ENCODE peak calls at places on chromosomes 1 and 21, in ten cellular contexts. P is GM06990; L is type B pancreatic cell; R is Ammon's horn; H is stimulated activated CD8-positive, alpha-beta memory T cell treated with anti-CD3 and anti-CD28 coated beads, Interleukin-7, amount 100 ng/mL, for 1 hour; Y is glomerular endothelial cell; U is GM19239; E is mesendoderm; Z is HEK293T; G is nucleus accumbens. C is an unnamed sample.

GRCh38 chr1:152189657-152190442 is 30.8 kb upstream of the RPTN start:
- DNase-seq in P (peak; percentile 11), L (no peak), R (peak; percentile 61), H (peak; percentile 21), Y (peak; percentile 41), U (peak; percentile 46), E (peak; percentile 65), Z (peak; percentile 60), G (peak; percentile 33), C (no peak)

GRCh38 chr1:23035823-23036452 is 16.7 kb downstream of the KDM1A start:
- DNase-seq in P (no peak), L (no peak), R (no peak), H (no peak), Y (no peak), U (no peak), E (peak; percentile 95), Z (peak; percentile 42), G (no peak), C (no peak)

GRCh38 chr1:150233359-150234308 is 2.3 kb downstream of the ANP32E start:
- DNase-seq in P (no peak), L (peak; percentile 27), R (peak; percentile 12), H (no peak), Y (no peak), U (no peak), E (peak; percentile 18), Z (no peak), G (no peak), C (no peak)

GRCh38 chr1:237170149-237170548 is 128.2 kb downstream of the RYR2 start:
- DNase-seq in P (no peak), L (no peak), R (no peak), H (no peak), Y (no peak), U (no peak), E (no peak), Z (no peak), G (no peak), C (no peak)

GRCh38 chr21:15054089-15054488 is 10.7 kb downstream of the NRIP1 start:
- DNase-seq in P (no peak), L (no peak), R (no peak), H (no peak), Y (no peak), U (no peak), E (no peak), Z (no peak), G (no peak), C (no peak)

GRCh38 chr1:89550995-89551394 is 26.4 kb downstream of the LRRC8B start:
- DNase-seq in P (no peak), L (no peak), R (no peak), H (no peak), Y (no peak), U (no peak), E (peak; percentile 79), Z (peak; percentile 19), G (no peak), C (no peak)

GRCh38 chr1:164163291-164163845 is 395.6 kb upstream of the PBX1 start:
- DNase-seq in P (no peak), L (no peak), R (no peak), H (no peak), Y (no peak), U (no peak), E (peak; percentile 11), Z (no peak), G (no peak), C (no peak)

GRCh38 chr1:186050360-186050759 is 316.2 kb downstream of the HMCN1 start:
- DNase-seq in P (no peak), L (no peak), R (no peak), H (no peak), Y (no peak), U (no peak), E (no peak), Z (no peak), G (no peak), C (no peak)

GRCh38 chr1:222794656-222795474 is 20.0 kb upstream of the DISP1 start:
- DNase-seq in P (no peak), L (no peak), R (peak; percentile 2), H (no peak), Y (no peak), U (no peak), E (peak; percentile 31), Z (no peak), G (no peak), C (no peak)

GRCh38 chr1:232568331-232568852 is 61.5 kb downstream of the SIPA1L2 start:
- DNase-seq in P (no peak), L (no peak), R (no peak), H (no peak), Y (no peak), U (no peak), E (no peak), Z (no peak), G (no peak), C (no peak)

GRCh38 chr1:190178827-190179226 is 298.8 kb downstream of the BRINP3 start:
- DNase-seq in P (no peak), L (no peak), R (no peak), H (no peak), Y (no peak), U (no peak), E (no peak), Z (no peak), G (no peak), C (no peak)

GRCh38 chr21:44029460-44030087 is 17.5 kb downstream of the TRAPPC10 start:
- DNase-seq in P (no peak), L (no peak), R (no peak), H (no peak), Y (no peak), U (no peak), E (no peak), Z (no peak), G (no peak), C (no peak)

GRCh38 chr1:237859014-237859413 is 31.7 kb downstream of the ZP4 start:
- DNase-seq in P (no peak), L (no peak), R (no peak), H (no peak), Y (no peak), U (no peak), E (no peak), Z (no peak), G (no peak), C (no peak)

GRCh38 chr21:37855568-37856391 is 60.5 kb downstream of the KCNJ6 start:
- DNase-seq in P (no peak), L (no peak), R (no peak), H (no peak), Y (no peak), U (no peak), E (no peak), Z (no peak), G (no peak), C (no peak)

GRCh38 chr1:54337928-54338327 is 68.3 kb downstream of the SSBP3 start:
- DNase-seq in P (no peak), L (no peak), R (no peak), H (no peak), Y (no peak), U (no peak), E (no peak), Z (no peak), G (no peak), C (no peak)

GRCh38 chr1:229258851-229259110 is 12.1 kb upstream of the RAB4A start:
- DNase-seq in P (no peak), L (no peak), R (no peak), H (no peak), Y (no peak), U (no peak), E (peak; percentile 67), Z (no peak), G (no peak), C (no peak)

GRCh38 chr1:168468822-168469221 is 75.0 kb downstream of the XCL2 start:
- DNase-seq in P (no peak), L (no peak), R (no peak), H (no peak), Y (no peak), U (no peak), E (no peak), Z (no peak), G (no peak), C (no peak)

GRCh38 chr1:211830330-211831142 is at the start of gene LPGAT1:
- DNase-seq in P (peak; percentile 83), L (peak; percentile 84), R (peak; percentile 80), H (peak; percentile 37), Y (no peak), U (peak; percentile 78), E (peak; percentile 75), Z (peak; percentile 91), G (peak; percentile 67), C (no peak)

GRCh38 chr1:41891403-41891896 is 27.3 kb downstream of the HIVEP3 start:
- DNase-seq in P (peak; percentile 70), L (no peak), R (peak; percentile 40), H (no peak), Y (no peak), U (peak; percentile 67), E (peak; percentile 38), Z (no peak), G (no peak), C (no peak)

GRCh38 chr1:226526801-226527595 is 21.6 kb upstream of the STUM start:
- DNase-seq in P (no peak), L (no peak), R (no peak), H (no peak), Y (no peak), U (no peak), E (peak; percentile 89), Z (peak; percentile 77), G (no peak), C (no peak)

GRCh38 chr21:33296156-33296555 is 28.6 kb upstream of the IFNAR1 start:
- DNase-seq in P (peak; percentile 78), L (no peak), R (no peak), H (no peak), Y (no peak), U (peak; percentile 13), E (no peak), Z (no peak), G (no peak), C (no peak)

GRCh38 chr21:35436899-35437298 is 387.8 kb upstream of the RUNX1 start:
- DNase-seq in P (no peak), L (no peak), R (no peak), H (no peak), Y (no peak), U (no peak), E (peak; percentile 40), Z (no peak), G (no peak), C (no peak)

GRCh38 chr1:44012411-44012810 is 18.9 kb downstream of the SLC6A9 start:
- DNase-seq in P (no peak), L (no peak), R (no peak), H (no peak), Y (no peak), U (no peak), E (no peak), Z (no peak), G (no peak), C (no peak)

GRCh38 chr1:229665912-229666558 is 40.0 kb downstream of the URB2 start:
- DNase-seq in P (no peak), L (no peak), R (peak; percentile 67), H (no peak), Y (no peak), U (no peak), E (no peak), Z (peak; percentile 6), G (peak; percentile 20), C (no peak)

GRCh38 chr1:192566657-192567056 is 8.9 kb upstream of the RGS1 start:
- DNase-seq in P (no peak), L (no peak), R (no peak), H (no peak), Y (no peak), U (no peak), E (no peak), Z (no peak), G (no peak), C (no peak)

GRCh38 chr1:32775640-32776337 is 41.4 kb downstream of the YARS1 start:
- DNase-seq in P (no peak), L (no peak), R (no peak), H (no peak), Y (no peak), U (no peak), E (peak; percentile 9), Z (no peak), G (no peak), C (no peak)

GRCh38 chr1:7863756-7864328 is 11.0 kb upstream of the UTS2 start:
- DNase-seq in P (no peak), L (no peak), R (no peak), H (no peak), Y (no peak), U (no peak), E (no peak), Z (no peak), G (no peak), C (no peak)

GRCh38 chr1:201594575-201595245 is 55.8 kb downstream of the NAV1 start:
- DNase-seq in P (no peak), L (peak; percentile 77), R (no peak), H (no peak), Y (no peak), U (no peak), E (peak; percentile 63), Z (peak; percentile 64), G (no peak), C (no peak)